ENCODE peak calls at places on chromosomes 7 and 10, in five cellular contexts. One of them, this sample, is unnamed.

GRCh38 chr10:71429929-71430328 is 33.2 kb downstream of the CDH23 start:
- DNase-seq in MCF 10A: no peak
- DNase-seq in testis: peak
- DNase-seq in dermis blood vessel endothelial cell: no peak
- DNase-seq in osteoblast: peak
- DNase-seq in this sample: no peak

GRCh38 chr10:126063353-126063791 is 167.0 kb downstream of the FANK1 start:
- DNase-seq in MCF 10A: peak
- DNase-seq in testis: no peak
- DNase-seq in dermis blood vessel endothelial cell: no peak
- DNase-seq in osteoblast: peak
- DNase-seq in this sample: no peak

GRCh38 chr7:69889338-69890080 is 291.2 kb downstream of the AUTS2 start:
- DNase-seq in MCF 10A: no peak
- DNase-seq in testis: no peak
- DNase-seq in dermis blood vessel endothelial cell: no peak
- DNase-seq in osteoblast: no peak
- DNase-seq in this sample: peak

GRCh38 chr7:72805526-72806494 is 22.2 kb downstream of the TYW1B start:
- DNase-seq in MCF 10A: no peak
- DNase-seq in testis: no peak
- DNase-seq in dermis blood vessel endothelial cell: no peak
- DNase-seq in osteoblast: peak
- DNase-seq in this sample: no peak

GRCh38 chr7:18393465-18394118 is 102.0 kb upstream of the HDAC9 start:
- DNase-seq in MCF 10A: no peak
- DNase-seq in testis: no peak
- DNase-seq in dermis blood vessel endothelial cell: peak
- DNase-seq in osteoblast: no peak
- DNase-seq in this sample: no peak

GRCh38 chr7:36796850-36797618 is 72.7 kb upstream of the AOAH start:
- DNase-seq in MCF 10A: peak
- DNase-seq in testis: no peak
- DNase-seq in dermis blood vessel endothelial cell: no peak
- DNase-seq in osteoblast: no peak
- DNase-seq in this sample: peak

GRCh38 chr7:80182630-80183276 is 48.1 kb downstream of the GNAI1 start:
- DNase-seq in MCF 10A: peak
- DNase-seq in testis: no peak
- DNase-seq in dermis blood vessel endothelial cell: no peak
- DNase-seq in osteoblast: no peak
- DNase-seq in this sample: no peak

GRCh38 chr7:40530292-40530691 is 395.5 kb downstream of the SUGCT start:
- DNase-seq in MCF 10A: no peak
- DNase-seq in testis: no peak
- DNase-seq in dermis blood vessel endothelial cell: no peak
- DNase-seq in osteoblast: no peak
- DNase-seq in this sample: no peak

GRCh38 chr7:44638611-44639557 is 32.5 kb downstream of the OGDH start:
- DNase-seq in MCF 10A: peak
- DNase-seq in testis: peak
- DNase-seq in dermis blood vessel endothelial cell: peak
- DNase-seq in osteoblast: peak
- DNase-seq in this sample: peak

GRCh38 chr10:87864497-87865059 is 1.2 kb downstream of the PTEN start:
- DNase-seq in MCF 10A: peak
- DNase-seq in testis: no peak
- DNase-seq in dermis blood vessel endothelial cell: peak
- DNase-seq in osteoblast: peak
- DNase-seq in this sample: peak

GRCh38 chr10:59580257-59580863 is 129.3 kb downstream of the SLC16A9 start:
- DNase-seq in MCF 10A: peak
- DNase-seq in testis: no peak
- DNase-seq in dermis blood vessel endothelial cell: peak
- DNase-seq in osteoblast: peak
- DNase-seq in this sample: no peak

GRCh38 chr10:27258838-27259532 is 18.4 kb upstream of the ACBD5 start:
- DNase-seq in MCF 10A: no peak
- DNase-seq in testis: no peak
- DNase-seq in dermis blood vessel endothelial cell: peak
- DNase-seq in osteoblast: peak
- DNase-seq in this sample: no peak

GRCh38 chr7:138865843-138866242 is 67.8 kb upstream of the ATP6V0A4 start:
- DNase-seq in MCF 10A: no peak
- DNase-seq in testis: no peak
- DNase-seq in dermis blood vessel endothelial cell: peak
- DNase-seq in osteoblast: peak
- DNase-seq in this sample: no peak

GRCh38 chr10:47260505-47261111 is 39.4 kb upstream of the GDF10 start:
- DNase-seq in MCF 10A: no peak
- DNase-seq in testis: peak
- DNase-seq in dermis blood vessel endothelial cell: no peak
- DNase-seq in osteoblast: no peak
- DNase-seq in this sample: no peak

GRCh38 chr10:34145751-34146150 is 669.3 kb downstream of the PARD3 start:
- DNase-seq in MCF 10A: peak
- DNase-seq in testis: no peak
- DNase-seq in dermis blood vessel endothelial cell: peak
- DNase-seq in osteoblast: no peak
- DNase-seq in this sample: no peak

GRCh38 chr10:65350619-65351018 is 1575.2 kb upstream of the LRRTM3 start:
- DNase-seq in MCF 10A: no peak
- DNase-seq in testis: no peak
- DNase-seq in dermis blood vessel endothelial cell: no peak
- DNase-seq in osteoblast: no peak
- DNase-seq in this sample: no peak

GRCh38 chr10:72736881-72737280 is 44.9 kb downstream of the MCU start:
- DNase-seq in MCF 10A: no peak
- DNase-seq in testis: no peak
- DNase-seq in dermis blood vessel endothelial cell: no peak
- DNase-seq in osteoblast: peak
- DNase-seq in this sample: no peak

GRCh38 chr10:3085785-3086567 is 18.6 kb downstream of the PFKP start:
- DNase-seq in MCF 10A: no peak
- DNase-seq in testis: no peak
- DNase-seq in dermis blood vessel endothelial cell: peak
- DNase-seq in osteoblast: peak
- DNase-seq in this sample: no peak

GRCh38 chr10:88113232-88113631 is 249.8 kb downstream of the PTEN start:
- DNase-seq in MCF 10A: no peak
- DNase-seq in testis: no peak
- DNase-seq in dermis blood vessel endothelial cell: no peak
- DNase-seq in osteoblast: no peak
- DNase-seq in this sample: no peak

GRCh38 chr10:81838950-81839349 is 36.0 kb upstream of the NRG3 start:
- DNase-seq in MCF 10A: peak
- DNase-seq in testis: peak
- DNase-seq in dermis blood vessel endothelial cell: no peak
- DNase-seq in osteoblast: no peak
- DNase-seq in this sample: peak

GRCh38 chr10:73759512-73760115 is 15.4 kb downstream of the SEC24C start:
- DNase-seq in MCF 10A: no peak
- DNase-seq in testis: no peak
- DNase-seq in dermis blood vessel endothelial cell: no peak
- DNase-seq in osteoblast: no peak
- DNase-seq in this sample: no peak

GRCh38 chr10:79264942-79265341 is 82.3 kb upstream of the PPIF start:
- DNase-seq in MCF 10A: peak
- DNase-seq in testis: no peak
- DNase-seq in dermis blood vessel endothelial cell: no peak
- DNase-seq in osteoblast: peak
- DNase-seq in this sample: no peak

GRCh38 chr7:13742126-13742525 is 247.3 kb downstream of the ETV1 start:
- DNase-seq in MCF 10A: no peak
- DNase-seq in testis: no peak
- DNase-seq in dermis blood vessel endothelial cell: no peak
- DNase-seq in osteoblast: peak
- DNase-seq in this sample: no peak

GRCh38 chr7:23158546-23158945 is 23.3 kb upstream of the NUP42 start:
- DNase-seq in MCF 10A: no peak
- DNase-seq in testis: no peak
- DNase-seq in dermis blood vessel endothelial cell: no peak
- DNase-seq in osteoblast: no peak
- DNase-seq in this sample: no peak

GRCh38 chr10:89555688-89556445 is 20.5 kb upstream of the SLC16A12 start:
- DNase-seq in MCF 10A: peak
- DNase-seq in testis: no peak
- DNase-seq in dermis blood vessel endothelial cell: no peak
- DNase-seq in osteoblast: no peak
- DNase-seq in this sample: no peak

GRCh38 chr7:66627876-66628360 is 763 bp upstream of the KCTD7 start:
- DNase-seq in MCF 10A: no peak
- DNase-seq in testis: peak
- DNase-seq in dermis blood vessel endothelial cell: no peak
- DNase-seq in osteoblast: no peak
- DNase-seq in this sample: peak

GRCh38 chr10:130254168-130255061 is 118.2 kb downstream of the GLRX3 start:
- DNase-seq in MCF 10A: peak
- DNase-seq in testis: no peak
- DNase-seq in dermis blood vessel endothelial cell: no peak
- DNase-seq in osteoblast: no peak
- DNase-seq in this sample: peak